ENCODE peak calls at places on chromosome 19, in nine cellular contexts. H is HL-60; E is breast epithelium; Q is mammary epithelial cell; Z is effector memory CD4-positive, alpha-beta T cell; U is PC-3; C is CD4-positive, alpha-beta T cell; W is Peyer's patch; A is GM12878. V is an unnamed sample.

GRCh38 chr19:49071860-49072547 is 495 bp downstream of the KCNA7 start:
- DNase-seq in H (no peak), E (no peak), Q (no peak), Z (no peak), U (no peak), C (no peak), W (no peak), A (no peak), V (no peak)

GRCh38 chr19:7622933-7623685 is 6.2 kb downstream of the XAB2 start:
- DNase-seq in H (no peak), E (no peak), Q (no peak), Z (no peak), U (no peak), C (no peak), W (no peak), A (no peak), V (no peak)

GRCh38 chr19:43290568-43291359 is 21.4 kb upstream of the PSG9 start:
- DNase-seq in H (no peak), E (no peak), Q (peak; percentile 20), Z (no peak), U (no peak), C (no peak), W (no peak), A (no peak), V (no peak)

GRCh38 chr19:33868821-33869412 is 72.2 kb downstream of the KCTD15 start:
- DNase-seq in H (no peak), E (peak; percentile 56), Q (peak; percentile 50), Z (no peak), U (no peak), C (no peak), W (no peak), A (no peak), V (no peak)

GRCh38 chr19:40358773-40359172 is 10.3 kb downstream of the PLD3 start:
- DNase-seq in H (no peak), E (no peak), Q (no peak), Z (no peak), U (no peak), C (no peak), W (no peak), A (peak; percentile 76), V (no peak)

GRCh38 chr19:49749055-49749716 is 13.9 kb downstream of the TSKS start:
- DNase-seq in H (no peak), E (no peak), Q (no peak), Z (no peak), U (peak; percentile 22), C (no peak), W (no peak), A (no peak), V (no peak)

GRCh38 chr19:35346193-35347052 is 1.3 kb upstream of the FFAR1 start:
- DNase-seq in H (no peak), E (peak; percentile 51), Q (peak; percentile 17), Z (peak; percentile 69), U (no peak), C (peak; percentile 68), W (peak; percentile 46), A (peak; percentile 74), V (no peak)

GRCh38 chr19:53101518-53101917 is 1.7 kb downstream of the ZNF160 start:
- DNase-seq in H (no peak), E (no peak), Q (peak; percentile 9), Z (no peak), U (peak; percentile 27), C (no peak), W (no peak), A (no peak), V (no peak)

GRCh38 chr19:15331419-15332310 is 674 bp downstream of the BRD4 start:
- DNase-seq in H (peak; percentile 73), E (no peak), Q (peak; percentile 46), Z (peak; percentile 45), U (peak; percentile 43), C (peak; percentile 56), W (peak; percentile 81), A (no peak), V (no peak)

GRCh38 chr19:49741210-49741844 is 21.8 kb downstream of the TSKS start:
- DNase-seq in H (peak; percentile 58), E (no peak), Q (no peak), Z (no peak), U (no peak), C (no peak), W (no peak), A (no peak), V (no peak)

GRCh38 chr19:3336680-3337523 is 29.5 kb upstream of the NFIC start:
- DNase-seq in H (no peak), E (peak; percentile 97), Q (no peak), Z (no peak), U (no peak), C (no peak), W (peak; percentile 90), A (no peak), V (peak; percentile 70)

GRCh38 chr19:55644191-55644833 is 863 bp downstream of the ZNF581 start:
- DNase-seq in H (no peak), E (no peak), Q (no peak), Z (no peak), U (no peak), C (no peak), W (no peak), A (no peak), V (no peak)

GRCh38 chr19:15564534-15565168 is 50.4 kb upstream of the CYP4F8 start:
- DNase-seq in H (no peak), E (no peak), Q (no peak), Z (no peak), U (no peak), C (no peak), W (no peak), A (no peak), V (no peak)

GRCh38 chr19:406121-406711 is 2.7 kb downstream of the C2CD4C start:
- DNase-seq in H (no peak), E (peak; percentile 48), Q (no peak), Z (no peak), U (no peak), C (no peak), W (peak; percentile 32), A (no peak), V (no peak)

GRCh38 chr19:44689290-44690130 is 9.4 kb upstream of the CEACAM16 start:
- DNase-seq in H (peak; percentile 36), E (peak; percentile 69), Q (no peak), Z (peak; percentile 37), U (peak; percentile 64), C (peak; percentile 85), W (peak; percentile 87), A (no peak), V (peak; percentile 33)

GRCh38 chr19:34598217-34599155 is 78.5 kb downstream of the SCGB2B2 start:
- DNase-seq in H (no peak), E (peak; percentile 51), Q (no peak), Z (no peak), U (no peak), C (no peak), W (no peak), A (no peak), V (no peak)

GRCh38 chr19:45008554-45008953 is 7.3 kb downstream of the RELB start:
- DNase-seq in H (no peak), E (no peak), Q (no peak), Z (no peak), U (no peak), C (no peak), W (peak; percentile 82), A (no peak), V (no peak)

GRCh38 chr19:38319421-38320258 is at the start of gene KCNK6:
- DNase-seq in H (peak; percentile 74), E (no peak), Q (peak; percentile 71), Z (peak; percentile 23), U (no peak), C (peak; percentile 49), W (peak; percentile 82), A (no peak), V (no peak)

GRCh38 chr19:55257461-55258411 is 1.1 kb downstream of the PPP6R1 start:
- DNase-seq in H (no peak), E (no peak), Q (peak; percentile 35), Z (no peak), U (peak; percentile 71), C (no peak), W (peak; percentile 68), A (no peak), V (no peak)

GRCh38 chr19:40632311-40633036 is 31.3 kb downstream of the LTBP4 start:
- DNase-seq in H (no peak), E (no peak), Q (no peak), Z (no peak), U (peak; percentile 3), C (no peak), W (no peak), A (no peak), V (no peak)

GRCh38 chr19:1651061-1651547 is 1.3 kb downstream of the TCF3 start:
- DNase-seq in H (no peak), E (no peak), Q (no peak), Z (peak; percentile 56), U (no peak), C (peak; percentile 64), W (no peak), A (peak; percentile 56), V (no peak)

GRCh38 chr19:7705387-7706187 is 3.7 kb upstream of the FCER2 start:
- DNase-seq in H (peak; percentile 89), E (no peak), Q (no peak), Z (peak; percentile 62), U (no peak), C (peak; percentile 74), W (no peak), A (peak; percentile 91), V (no peak)

GRCh38 chr19:12797141-12797587 is 4.4 kb downstream of the PRDX2 start:
- DNase-seq in H (no peak), E (no peak), Q (no peak), Z (no peak), U (no peak), C (no peak), W (no peak), A (no peak), V (no peak)
- H3K27ac ChIP-seq in H (no peak overlapping the region), E (no peak overlapping the region), Q (no peak overlapping the region), Z (no peak overlapping the region), U (no peak overlapping the region), C (no peak overlapping the region), W (peak overlapping the region; percentile 83), A (no peak overlapping the region), V (no peak overlapping the region)

GRCh38 chr19:19192910-19193423 is 909 bp downstream of the RFXANK start:
- DNase-seq in H (no peak), E (no peak), Q (no peak), Z (no peak), U (no peak), C (no peak), W (no peak), A (no peak), V (no peak)
- H3K27ac ChIP-seq in H (peak overlapping the region; percentile 100), E (peak overlapping the region; percentile 99), Q (peak overlapping the region; percentile 60), Z (peak overlapping the region; percentile 100), U (no peak overlapping the region), C (peak overlapping the region; percentile 100), W (peak overlapping the region; percentile 97), A (peak overlapping the region; percentile 93), V (peak overlapping the region; percentile 99)

DNA sequence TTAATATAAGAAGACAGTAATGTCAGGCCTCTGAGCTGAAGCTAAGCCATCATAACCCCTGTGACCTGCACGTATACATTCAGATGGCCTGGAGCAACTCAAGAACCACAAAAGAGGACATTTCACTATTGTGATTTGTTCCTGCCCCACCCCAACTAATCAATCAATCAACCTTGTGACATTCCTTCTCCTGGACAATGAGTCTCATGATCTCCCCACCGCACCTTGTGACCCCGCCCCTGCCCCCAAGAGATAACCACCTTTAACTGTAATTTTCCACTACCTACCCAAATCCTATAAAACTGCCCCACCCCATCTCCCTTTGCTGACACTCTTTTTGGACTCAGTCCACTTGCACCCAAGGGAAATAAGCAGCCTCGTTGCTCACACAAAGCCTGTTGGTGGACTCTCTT is 14.1 kb downstream of the CD70 start:
- DNase-seq in H (no peak), E (no peak), Q (no peak), Z (no peak), U (no peak), C (no peak), W (no peak), A (no peak), V (no peak)
- H3K27ac ChIP-seq in H (no peak overlapping the region), E (no peak overlapping the region), Q (peak overlapping the region; percentile 0), Z (no peak overlapping the region), U (no peak overlapping the region), C (no peak overlapping the region), W (no peak overlapping the region), A (peak overlapping the region; percentile 99), V (no peak overlapping the region)

GRCh38 chr19:42088471-42089190 is 12.7 kb downstream of the ZNF574 start:
- DNase-seq in H (no peak), E (no peak), Q (peak; percentile 36), Z (no peak), U (no peak), C (no peak), W (no peak), A (no peak), V (no peak)
- H3K27ac ChIP-seq in H (no peak overlapping the region), E (peak overlapping the region; percentile 26), Q (no peak overlapping the region), Z (no peak overlapping the region), U (no peak overlapping the region), C (no peak overlapping the region), W (no peak overlapping the region), A (no peak overlapping the region), V (no peak overlapping the region)